ENCODE peak calls at places on chromosomes 7 and 10, in five cellular contexts. H is GM12878, Q is GM12891, P is SK-N-SH, U is K562. G is an unnamed sample.

GRCh38 chr10:129641982-129642381 is 174.9 kb downstream of the MGMT start:
- DNase-seq in H (no peak), Q (no peak), P (no peak), U (no peak), G (no peak)

GRCh38 chr7:74174606-74175082 is 488 bp downstream of the EIF4H start:
- DNase-seq in H (no peak), Q (peak; percentile 35), P (peak; percentile 85), U (peak; percentile 76), G (peak; percentile 32)

GRCh38 chr7:154598405-154598804 is 404.5 kb downstream of the PAXIP1 start:
- DNase-seq in H (no peak), Q (no peak), P (no peak), U (no peak), G (no peak)

GRCh38 chr7:116576350-116577319 is 51.8 kb downstream of the CAV1 start:
- DNase-seq in H (no peak), Q (no peak), P (no peak), U (no peak), G (no peak)

GRCh38 chr10:59285073-59285472 is 77.3 kb downstream of the FAM13C start:
- DNase-seq in H (no peak), Q (no peak), P (no peak), U (no peak), G (no peak)

GRCh38 chr7:101200504-101200861 is 353 bp downstream of the MOGAT3 start:
- DNase-seq in H (no peak), Q (no peak), P (peak; percentile 46), U (no peak), G (no peak)

GRCh38 chr10:93503075-93503474 is 6.7 kb downstream of the CEP55 start:
- DNase-seq in H (peak; percentile 33), Q (no peak), P (no peak), U (no peak), G (no peak)

GRCh38 chr10:96765406-96766240 is 45.3 kb upstream of the PIK3AP1 start:
- DNase-seq in H (no peak), Q (no peak), P (peak; percentile 78), U (peak; percentile 53), G (no peak)

GRCh38 chr7:36037121-36037662 is 115.9 kb upstream of the EEPD1 start:
- DNase-seq in H (no peak), Q (no peak), P (peak; percentile 73), U (no peak), G (no peak)

GRCh38 chr10:78457804-78458483 is 424.3 kb downstream of the RPS24 start:
- DNase-seq in H (no peak), Q (no peak), P (no peak), U (no peak), G (no peak)

GRCh38 chr10:72009430-72010081 is 45.4 kb downstream of the CHST3 start:
- DNase-seq in H (no peak), Q (no peak), P (peak; percentile 84), U (no peak), G (no peak)

GRCh38 chr10:132135398-132135872 is 51.3 kb upstream of the DPYSL4 start:
- DNase-seq in H (no peak), Q (no peak), P (no peak), U (no peak), G (no peak)

GRCh38 chr7:99737726-99738125 is 2.7 kb upstream of the CYP3A7 start:
- DNase-seq in H (no peak), Q (no peak), P (no peak), U (no peak), G (no peak)

GRCh38 chr10:93678805-93679587 is 23.4 kb downstream of the FRA10AC1 start:
- DNase-seq in H (no peak), Q (no peak), P (no peak), U (no peak), G (no peak)

GRCh38 chr7:22452142-22452763 is 47.7 kb downstream of the STEAP1B start:
- DNase-seq in H (no peak), Q (peak; percentile 32), P (peak; percentile 74), U (peak; percentile 85), G (no peak)

GRCh38 chr10:72803119-72803505 is 90.4 kb upstream of the OIT3 start:
- DNase-seq in H (no peak), Q (no peak), P (no peak), U (no peak), G (no peak)

GRCh38 chr7:112084506-112084905 is 121.7 kb downstream of the DOCK4 start:
- DNase-seq in H (peak; percentile 63), Q (no peak), P (no peak), U (no peak), G (no peak)

GRCh38 chr10:102408081-102408727 is 10.4 kb downstream of the PSD start:
- DNase-seq in H (no peak), Q (no peak), P (no peak), U (no peak), G (no peak)

GRCh38 chr10:70958396-70958795 is 70.0 kb upstream of the PCBD1 start:
- DNase-seq in H (no peak), Q (no peak), P (no peak), U (no peak), G (no peak)

GRCh38 chr10:108307250-108307924 is 1142.9 kb upstream of the SORCS1 start:
- DNase-seq in H (no peak), Q (no peak), P (no peak), U (no peak), G (no peak)

GRCh38 chr10:26879744-26880143 is 19.0 kb upstream of the ABI1 start:
- DNase-seq in H (no peak), Q (no peak), P (no peak), U (no peak), G (no peak)

GRCh38 chr10:105085980-105086379 is 444.9 kb downstream of the SORCS3 start:
- DNase-seq in H (no peak), Q (no peak), P (no peak), U (no peak), G (no peak)

GRCh38 chr10:86970152-86970886 is 2.0 kb downstream of the ADIRF start:
- DNase-seq in H (no peak), Q (no peak), P (no peak), U (no peak), G (no peak)

GRCh38 chr10:12730809-12731519 is 270.5 kb downstream of the CCDC3 start:
- DNase-seq in H (peak; percentile 7), Q (peak; percentile 31), P (no peak), U (no peak), G (no peak)

GRCh38 chr7:133642907-133643306 is 390.0 kb downstream of the EXOC4 start:
- DNase-seq in H (no peak), Q (no peak), P (no peak), U (no peak), G (no peak)

GRCh38 chr10:121928528-121928884 is 675 bp upstream of the ATE1 start:
- DNase-seq in H (no peak), Q (no peak), P (no peak), U (no peak), G (peak; percentile 14)
- TF ChIP-seq TAF1 in H (no peak), Q (no peak), P (no peak), U (no peak), G (no peak)

GRCh38 chr7:84879936-84880325 is 306.9 kb downstream of the SEMA3D start:
- DNase-seq in H (no peak), Q (no peak), P (no peak), U (no peak), G (no peak)
- TF ChIP-seq POLR2AphosphoS5 in H (no peak), Q (no peak), P (no peak), U (no peak), G (no peak)

GRCh38 chr7:105778956-105779355 is 97.4 kb downstream of the ATXN7L1 start:
- DNase-seq in H (no peak), Q (no peak), P (no peak), U (no peak), G (no peak)

GRCh38 chr7:105775580-105775979 is 100.8 kb downstream of the ATXN7L1 start:
- DNase-seq in H (no peak), Q (no peak), P (no peak), U (no peak), G (no peak)

GRCh38 chr7:105776986-105777910 is 99.2 kb downstream of the ATXN7L1 start:
- DNase-seq in H (no peak), Q (no peak), P (no peak), U (no peak), G (no peak)

GRCh38 chr7:105773030-105773460 is 103.4 kb downstream of the ATXN7L1 start:
- DNase-seq in H (no peak), Q (no peak), P (no peak), U (no peak), G (no peak)

DNA sequence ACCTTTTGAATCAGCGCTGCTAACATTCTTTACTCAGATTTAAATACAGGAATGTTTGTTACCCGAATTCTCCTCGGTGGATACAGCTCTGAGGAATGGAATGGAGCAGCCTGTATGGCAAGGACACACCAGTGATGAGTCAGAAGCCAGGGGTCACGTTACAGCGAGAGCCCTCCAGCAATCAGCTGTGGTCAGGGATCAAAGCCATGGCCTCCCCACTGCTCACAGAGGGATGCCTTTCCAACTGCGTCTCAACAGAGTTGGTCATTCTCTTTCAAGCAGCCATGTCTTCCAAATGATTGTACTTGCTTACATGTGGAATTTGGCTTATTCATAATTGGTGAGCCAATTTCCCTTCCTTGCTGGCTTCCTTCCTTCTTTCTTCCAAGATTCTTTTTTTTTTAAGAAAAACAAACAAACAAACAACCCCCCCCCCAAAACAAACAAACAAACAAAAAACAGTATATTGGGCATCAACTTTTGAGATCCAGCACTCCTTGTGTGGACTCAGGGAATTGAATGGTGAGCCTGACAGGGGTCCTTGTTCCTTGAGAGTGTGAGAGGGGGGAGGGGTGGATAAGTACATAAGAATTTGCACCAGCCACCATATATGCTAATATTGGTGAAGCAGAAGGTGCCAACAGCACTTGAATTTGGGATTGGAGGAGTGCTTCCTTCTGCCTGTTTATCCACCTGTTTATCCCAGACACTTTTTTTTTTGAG is 100.2 kb downstream of the ATXN7L1 start:
- DNase-seq in H (no peak), Q (no peak), P (no peak), U (peak; percentile 46), G (no peak)
- TF ChIP-seq TAF1 in H (no peak), Q (no peak), P (peak; percentile 54), U (no peak), G (no peak)

GRCh38 chr10:75231672-75232581 is 3.8 kb downstream of the COMTD1 start:
- DNase-seq in H (no peak), Q (no peak), P (no peak), U (no peak), G (no peak)
- TF ChIP-seq POLR2AphosphoS5 in H (peak; percentile 63), Q (peak; percentile 90), P (peak; percentile 15), U (peak; percentile 60), G (peak; percentile 72)

DNA sequence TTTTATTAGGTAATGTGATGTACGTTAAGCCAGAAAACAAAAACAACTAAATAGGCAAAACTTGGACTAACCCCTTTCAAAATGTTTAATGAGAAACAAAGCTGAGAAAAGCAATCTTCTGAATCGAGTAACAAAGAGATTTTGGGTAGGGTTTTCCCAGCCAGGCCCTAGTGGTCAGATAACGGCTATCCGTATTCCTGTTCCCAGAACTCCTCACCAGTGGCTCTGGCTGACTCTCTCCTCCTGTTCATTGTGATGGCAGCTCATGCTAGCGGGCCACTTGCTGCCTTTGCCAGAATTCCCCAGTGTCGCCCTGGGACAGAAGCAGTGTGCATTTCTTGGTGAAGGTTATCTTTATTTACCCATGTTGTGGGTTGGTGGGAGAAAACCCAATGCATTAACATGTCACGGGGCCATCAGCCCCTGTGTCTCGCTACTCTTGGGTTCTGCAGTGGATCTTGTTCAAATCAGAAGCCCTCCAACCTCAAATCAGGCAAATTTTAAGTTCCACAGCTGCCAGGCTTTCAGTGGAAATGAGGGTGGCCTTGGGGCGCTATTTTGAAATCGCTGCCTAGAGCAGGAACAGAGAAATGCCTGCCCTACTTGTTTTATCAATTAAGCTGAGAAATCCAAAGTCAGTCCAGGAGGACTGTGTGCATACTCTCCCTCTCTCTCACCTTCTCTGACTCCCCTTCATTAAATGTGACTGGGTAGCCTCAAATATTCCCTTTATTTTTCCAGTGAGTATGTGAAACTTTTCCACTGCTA is 164.5 kb upstream of the NPVF start:
- DNase-seq in H (no peak), Q (no peak), P (peak; percentile 19), U (no peak), G (no peak)
- TF ChIP-seq TAF1 in H (no peak), Q (no peak), P (no peak), U (no peak), G (no peak)